ENCODE peak calls at places on chromosome 1, in nine cellular contexts. One of them, this sample, is unnamed.

GRCh38 chr1:148372731-148373130 is 110.4 kb downstream of the PPIAL4G start:
- DNase-seq in activated CD4-positive, alpha-beta T cell treated with anti-CD3 and anti-CD28 coated beads for 24 hours: no peak
- DNase-seq in spleen: no peak
- DNase-seq in omental fat pad: no peak
- DNase-seq in WTC11: no peak
- DNase-seq in stomach: no peak
- DNase-seq in HCEC 1CT: peak
- DNase-seq in AG09309: no peak
- DNase-seq in AG10803: peak
- DNase-seq in this sample: peak

GRCh38 chr1:10793129-10793651 is 3.3 kb downstream of the CASZ1 start:
- DNase-seq in omental fat pad: no peak
- DNase-seq in WTC11: no peak
- DNase-seq in AG10803: peak
- DNase-seq in stomach: peak
- DNase-seq in spleen: no peak
- DNase-seq in activated CD4-positive, alpha-beta T cell treated with anti-CD3 and anti-CD28 coated beads for 24 hours: no peak
- DNase-seq in AG09309: no peak
- DNase-seq in HCEC 1CT: no peak
- DNase-seq in this sample: no peak

GRCh38 chr1:44536357-44536756 is 131.3 kb downstream of the RNF220 start:
- DNase-seq in HCEC 1CT: no peak
- DNase-seq in AG10803: no peak
- DNase-seq in WTC11: no peak
- DNase-seq in omental fat pad: no peak
- DNase-seq in AG09309: no peak
- DNase-seq in stomach: no peak
- DNase-seq in spleen: no peak
- DNase-seq in activated CD4-positive, alpha-beta T cell treated with anti-CD3 and anti-CD28 coated beads for 24 hours: no peak
- DNase-seq in this sample: no peak

GRCh38 chr1:59879556-59879955 is 47.0 kb downstream of the CYP2J2 start:
- DNase-seq in WTC11: peak
- DNase-seq in spleen: no peak
- DNase-seq in AG09309: peak
- DNase-seq in AG10803: peak
- DNase-seq in activated CD4-positive, alpha-beta T cell treated with anti-CD3 and anti-CD28 coated beads for 24 hours: peak
- DNase-seq in stomach: peak
- DNase-seq in omental fat pad: peak
- DNase-seq in HCEC 1CT: peak
- DNase-seq in this sample: no peak

GRCh38 chr1:2154022-2154421 is 40.5 kb downstream of the FAAP20 start:
- DNase-seq in spleen: no peak
- DNase-seq in stomach: no peak
- DNase-seq in AG10803: no peak
- DNase-seq in omental fat pad: no peak
- DNase-seq in AG09309: no peak
- DNase-seq in WTC11: no peak
- DNase-seq in HCEC 1CT: no peak
- DNase-seq in activated CD4-positive, alpha-beta T cell treated with anti-CD3 and anti-CD28 coated beads for 24 hours: no peak
- DNase-seq in this sample: no peak

GRCh38 chr1:18998016-18998724 is 41.7 kb upstream of the IFFO2 start:
- DNase-seq in AG09309: no peak
- DNase-seq in activated CD4-positive, alpha-beta T cell treated with anti-CD3 and anti-CD28 coated beads for 24 hours: no peak
- DNase-seq in stomach: no peak
- DNase-seq in spleen: no peak
- DNase-seq in AG10803: peak
- DNase-seq in HCEC 1CT: no peak
- DNase-seq in omental fat pad: no peak
- DNase-seq in WTC11: no peak
- DNase-seq in this sample: no peak

GRCh38 chr1:47993356-47993755 is 3.8 kb downstream of the TRABD2B start:
- DNase-seq in spleen: no peak
- DNase-seq in activated CD4-positive, alpha-beta T cell treated with anti-CD3 and anti-CD28 coated beads for 24 hours: no peak
- DNase-seq in omental fat pad: no peak
- DNase-seq in stomach: no peak
- DNase-seq in WTC11: no peak
- DNase-seq in AG09309: no peak
- DNase-seq in HCEC 1CT: no peak
- DNase-seq in AG10803: no peak
- DNase-seq in this sample: no peak

GRCh38 chr1:174274452-174274851 is 115.1 kb downstream of the RABGAP1L start:
- DNase-seq in AG09309: no peak
- DNase-seq in AG10803: no peak
- DNase-seq in omental fat pad: no peak
- DNase-seq in WTC11: no peak
- DNase-seq in spleen: no peak
- DNase-seq in HCEC 1CT: no peak
- DNase-seq in activated CD4-positive, alpha-beta T cell treated with anti-CD3 and anti-CD28 coated beads for 24 hours: no peak
- DNase-seq in stomach: no peak
- DNase-seq in this sample: no peak

GRCh38 chr1:114521396-114522263 is 10.6 kb upstream of the TRIM33 start:
- DNase-seq in AG09309: no peak
- DNase-seq in WTC11: no peak
- DNase-seq in activated CD4-positive, alpha-beta T cell treated with anti-CD3 and anti-CD28 coated beads for 24 hours: no peak
- DNase-seq in stomach: no peak
- DNase-seq in HCEC 1CT: no peak
- DNase-seq in spleen: no peak
- DNase-seq in AG10803: no peak
- DNase-seq in omental fat pad: no peak
- DNase-seq in this sample: no peak

GRCh38 chr1:206590025-206590834 is 22.0 kb downstream of the EIF2D start:
- DNase-seq in stomach: no peak
- DNase-seq in AG09309: no peak
- DNase-seq in HCEC 1CT: peak
- DNase-seq in activated CD4-positive, alpha-beta T cell treated with anti-CD3 and anti-CD28 coated beads for 24 hours: peak
- DNase-seq in AG10803: peak
- DNase-seq in omental fat pad: no peak
- DNase-seq in WTC11: peak
- DNase-seq in spleen: no peak
- DNase-seq in this sample: peak

GRCh38 chr1:4781646-4782045 is 127.2 kb downstream of the AJAP1 start:
- DNase-seq in omental fat pad: no peak
- DNase-seq in AG09309: no peak
- DNase-seq in stomach: no peak
- DNase-seq in WTC11: no peak
- DNase-seq in AG10803: no peak
- DNase-seq in activated CD4-positive, alpha-beta T cell treated with anti-CD3 and anti-CD28 coated beads for 24 hours: no peak
- DNase-seq in spleen: no peak
- DNase-seq in HCEC 1CT: no peak
- DNase-seq in this sample: no peak

GRCh38 chr1:161260939-161261858 is 2.7 kb downstream of the PCP4L1 start:
- DNase-seq in AG09309: no peak
- DNase-seq in WTC11: no peak
- DNase-seq in activated CD4-positive, alpha-beta T cell treated with anti-CD3 and anti-CD28 coated beads for 24 hours: no peak
- DNase-seq in spleen: no peak
- DNase-seq in stomach: no peak
- DNase-seq in HCEC 1CT: no peak
- DNase-seq in omental fat pad: no peak
- DNase-seq in AG10803: no peak
- DNase-seq in this sample: no peak